ENCODE peak calls at places on chromosomes 4 and X, in ten cellular contexts. Y, K, E, N, J, C, H, A, X and F are unnamed samples.

GRCh38 chr4:180808862-180809261 is 1434.3 kb upstream of the TENM3 start:
- DNase-seq in Y (no peak), K (no peak), E (no peak), N (no peak), J (no peak), C (no peak), H (no peak), A (no peak), X (no peak), F (no peak)

GRCh38 chr4:127788517-127788916 is 6.4 kb downstream of the HSPA4L start:
- DNase-seq in Y (peak; percentile 47), K (no peak), E (no peak), N (no peak), J (no peak), C (no peak), H (peak; percentile 3), A (no peak), X (peak; percentile 69), F (no peak)

GRCh38 chr4:176883108-176883550 is 90.4 kb upstream of the VEGFC start:
- DNase-seq in Y (no peak), K (no peak), E (no peak), N (peak; percentile 1), J (no peak), C (no peak), H (peak; percentile 15), A (no peak), X (no peak), F (no peak)

GRCh38 chrX:86946569-86946968 is 571.0 kb upstream of the KLHL4 start:
- DNase-seq in Y (peak; percentile 28), K (no peak), E (no peak), N (peak; percentile 3), J (peak; percentile 31), C (no peak), H (peak; percentile 17), A (no peak), X (peak; percentile 62), F (no peak)

GRCh38 chr4:25406081-25406692 is 29.1 kb downstream of the ANAPC4 start:
- DNase-seq in Y (no peak), K (no peak), E (no peak), N (no peak), J (no peak), C (no peak), H (peak; percentile 54), A (no peak), X (no peak), F (no peak)

GRCh38 chr4:113292371-113293042 is 243.1 kb downstream of the ANK2 start:
- DNase-seq in Y (no peak), K (peak; percentile 72), E (peak; percentile 77), N (no peak), J (peak; percentile 57), C (no peak), H (peak; percentile 53), A (no peak), X (peak; percentile 72), F (no peak)

GRCh38 chrX:7067266-7067665 is 80.2 kb upstream of the STS start:
- DNase-seq in Y (no peak), K (no peak), E (no peak), N (no peak), J (no peak), C (peak; percentile 68), H (no peak), A (no peak), X (no peak), F (no peak)

GRCh38 chr4:142480244-142480643 is 365.9 kb downstream of the INPP4B start:
- DNase-seq in Y (peak; percentile 15), K (no peak), E (no peak), N (no peak), J (no peak), C (no peak), H (peak; percentile 33), A (no peak), X (no peak), F (no peak)

GRCh38 chrX:128458888-128459287 is 406.7 kb upstream of the ACTRT1 start:
- DNase-seq in Y (no peak), K (no peak), E (no peak), N (no peak), J (no peak), C (no peak), H (peak; percentile 4), A (no peak), X (no peak), F (no peak)

GRCh38 chrX:124555036-124555595 is 208.8 kb downstream of the SH2D1A start:
- DNase-seq in Y (peak; percentile 2), K (no peak), E (no peak), N (no peak), J (no peak), C (no peak), H (peak; percentile 45), A (no peak), X (peak; percentile 6), F (no peak)

GRCh38 chrX:137428251-137428661 is 137.7 kb upstream of the ZIC3 start:
- DNase-seq in Y (no peak), K (peak; percentile 41), E (peak; percentile 75), N (peak; percentile 19), J (no peak), C (no peak), H (peak; percentile 26), A (no peak), X (peak; percentile 71), F (no peak)
- H3K4me3 ChIP-seq in Y (peak overlapping the region; percentile 45), K (peak overlapping the region; percentile 47), E (peak overlapping the region; percentile 27), N (peak overlapping the region; percentile 52), J (no peak overlapping the region), C (no peak overlapping the region), H (peak overlapping the region; percentile 75), A (peak overlapping the region; percentile 46), X (no peak overlapping the region), F (peak overlapping the region; percentile 28)

GRCh38 chr4:37995981-37996770 is 36.0 kb downstream of the PTTG2 start:
- DNase-seq in Y (no peak), K (no peak), E (peak; percentile 82), N (no peak), J (no peak), C (no peak), H (no peak), A (no peak), X (no peak), F (no peak)
- H3K4me1 ChIP-seq in Y (no peaks in the 10 kb centered on the region), K (peaks cover 38% of the 10 kb centered on the region), E (peaks cover 5% of the 10 kb centered on the region), N (no peaks in the 10 kb centered on the region), J (peaks cover 5% of the 10 kb centered on the region), C (no peaks in the 10 kb centered on the region), H (no peaks in the 10 kb centered on the region), A (peaks cover 48% of the 10 kb centered on the region), X (peaks cover 19% of the 10 kb centered on the region), F (peaks cover 5% of the 10 kb centered on the region)

GRCh38 chr4:66855956-66856355 is 689.3 kb downstream of the CENPC start:
- DNase-seq in Y (no peak), K (no peak), E (no peak), N (no peak), J (no peak), C (no peak), H (no peak), A (no peak), X (no peak), F (no peak)
- H3K27ac ChIP-seq in Y (no peak overlapping the region), K (no peak overlapping the region), E (no peak overlapping the region), N (no peak overlapping the region), J (no peak overlapping the region), C (no peak overlapping the region), H (no peak overlapping the region), A (no peak overlapping the region), X (no peak overlapping the region), F (no peak overlapping the region)

DNA sequence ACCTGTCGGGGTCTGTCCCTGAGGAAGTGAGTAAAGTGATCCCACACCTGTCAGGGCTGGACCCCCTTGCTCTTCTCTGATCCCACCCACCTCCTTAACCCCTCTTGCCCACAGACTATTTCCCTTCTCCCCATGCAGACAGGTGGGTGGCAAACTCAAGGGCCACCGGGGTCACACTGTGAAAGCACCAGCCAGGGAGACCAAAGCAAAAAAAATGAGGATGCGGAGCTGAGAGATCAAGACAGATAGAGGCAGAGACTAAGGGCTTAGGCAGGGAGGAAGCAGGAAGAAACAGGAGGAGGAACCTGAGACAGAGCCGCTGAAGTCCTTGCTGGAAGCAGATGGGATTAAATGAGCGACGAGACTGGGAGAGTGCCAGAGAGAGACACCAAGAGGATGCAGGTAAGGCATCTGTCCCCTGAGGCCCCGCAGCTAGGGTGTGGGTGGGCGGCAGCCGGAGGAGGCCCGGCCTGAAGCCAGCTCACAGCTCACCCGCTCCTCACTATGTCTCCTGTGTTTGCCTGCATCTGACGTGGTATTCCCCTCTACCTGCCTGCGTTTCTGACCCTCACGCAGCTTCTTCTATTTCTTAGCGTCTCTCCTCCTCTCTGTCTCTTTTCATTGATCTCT is 7.2 kb downstream of the TIMM17B start:
- DNase-seq in Y (no peak), K (peak; percentile 78), E (peak; percentile 9), N (no peak), J (no peak), C (no peak), H (peak; percentile 3), A (no peak), X (peak; percentile 43), F (no peak)
- H3K4me3 ChIP-seq in Y (peak overlapping the region; percentile 55), K (peak overlapping the region; percentile 49), E (peak overlapping the region; percentile 55), N (peak overlapping the region; percentile 85), J (no peak overlapping the region), C (no peak overlapping the region), H (peak overlapping the region; percentile 74), A (peak overlapping the region; percentile 66), X (no peak overlapping the region), F (peak overlapping the region; percentile 49)

GRCh38 chrX:154484255-154485149 is 1.9 kb downstream of the UBL4A start:
- DNase-seq in Y (no peak), K (no peak), E (no peak), N (no peak), J (no peak), C (no peak), H (peak; percentile 55), A (no peak), X (no peak), F (no peak)
- H3K4me1 ChIP-seq in Y (peaks cover 5% of the 10 kb centered on the region), K (peaks cover 4% of the 10 kb centered on the region), E (no peaks in the 10 kb centered on the region), N (peaks cover 24% of the 10 kb centered on the region), J (no peaks in the 10 kb centered on the region), C (peaks cover 48% of the 10 kb centered on the region), H (no peaks in the 10 kb centered on the region), A (peaks cover 19% of the 10 kb centered on the region), X (no peaks in the 10 kb centered on the region), F (peaks cover 17% of the 10 kb centered on the region)

DNA sequence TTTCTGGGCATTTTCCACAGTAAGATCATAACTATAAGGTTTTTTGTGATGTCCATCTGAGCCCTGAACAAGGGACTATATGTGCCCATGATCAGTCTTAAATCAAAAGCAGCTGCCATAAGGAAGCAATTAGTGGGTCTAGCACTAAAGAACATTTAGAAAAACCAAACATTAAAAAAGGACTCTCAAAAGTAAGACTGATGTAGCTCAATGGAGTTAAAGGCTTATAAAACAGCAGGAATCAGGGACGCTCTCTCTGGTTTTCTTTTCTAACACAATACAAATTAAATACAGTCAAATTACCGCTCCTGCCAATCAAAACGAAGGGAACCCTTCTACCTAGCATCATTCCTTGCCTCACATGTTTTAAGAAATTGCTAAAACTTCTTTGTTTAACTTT is 219.9 kb upstream of the ETNPPL start:
- DNase-seq in Y (peak; percentile 87), K (no peak), E (no peak), N (no peak), J (no peak), C (no peak), H (no peak), A (no peak), X (no peak), F (no peak)
- H3K27ac ChIP-seq in Y (no peak overlapping the region), K (no peak overlapping the region), E (no peak overlapping the region), N (no peak overlapping the region), J (no peak overlapping the region), C (no peak overlapping the region), H (no peak overlapping the region), A (no peak overlapping the region), X (no peak overlapping the region), F (no peak overlapping the region)